ENCODE peak calls at places on chromosome 22, in eight cellular contexts. One of them, this sample, is unnamed. For H3K79me2, the result is how much of the 10 kb centered on the place peaks cover.

GRCh38 chr22:28154856-28155255 is 235.8 kb upstream of the PITPNB start:
- DNase-seq in fibroblast of lung: peak
- DNase-seq in K562: no peak
- DNase-seq in Karpas-422: no peak
- DNase-seq in neural progenitor cell: no peak
- DNase-seq in astrocyte: no peak
- DNase-seq in GM23248: peak
- DNase-seq in H9: no peak
- DNase-seq in this sample: no peak

GRCh38 chr22:18068381-18068988 is 9.3 kb upstream of the PEX26 start:
- DNase-seq in H9: no peak
- DNase-seq in astrocyte: peak
- DNase-seq in fibroblast of lung: peak
- DNase-seq in Karpas-422: no peak
- DNase-seq in GM23248: peak
- DNase-seq in K562: no peak
- DNase-seq in neural progenitor cell: no peak
- DNase-seq in this sample: no peak

GRCh38 chr22:19943665-19944026 is 2.0 kb upstream of the TXNRD2 start:
- DNase-seq in neural progenitor cell: no peak
- DNase-seq in K562: peak
- DNase-seq in H9: peak
- DNase-seq in GM23248: peak
- DNase-seq in fibroblast of lung: peak
- DNase-seq in astrocyte: peak
- DNase-seq in Karpas-422: no peak
- DNase-seq in this sample: peak

GRCh38 chr22:33919591-33920501 is at the start of gene LARGE1:
- DNase-seq in GM23248: peak
- DNase-seq in H9: peak
- DNase-seq in neural progenitor cell: peak
- DNase-seq in K562: peak
- DNase-seq in fibroblast of lung: peak
- DNase-seq in Karpas-422: no peak
- DNase-seq in astrocyte: no peak
- DNase-seq in this sample: peak

GRCh38 chr22:50282361-50283144 is 12.4 kb upstream of the MAPK11 start:
- DNase-seq in fibroblast of lung: peak
- DNase-seq in Karpas-422: no peak
- DNase-seq in astrocyte: peak
- DNase-seq in K562: no peak
- DNase-seq in H9: no peak
- DNase-seq in neural progenitor cell: no peak
- DNase-seq in GM23248: peak
- DNase-seq in this sample: no peak

GRCh38 chr22:24413271-24413670 is 14.1 kb upstream of the ADORA2A start:
- DNase-seq in fibroblast of lung: no peak
- DNase-seq in astrocyte: no peak
- DNase-seq in neural progenitor cell: no peak
- DNase-seq in Karpas-422: no peak
- DNase-seq in H9: no peak
- DNase-seq in K562: no peak
- DNase-seq in GM23248: no peak
- DNase-seq in this sample: peak

GRCh38 chr22:20085651-20086050 is 5.6 kb downstream of the DGCR8 start:
- DNase-seq in K562: no peak
- DNase-seq in fibroblast of lung: no peak
- DNase-seq in neural progenitor cell: no peak
- DNase-seq in Karpas-422: no peak
- DNase-seq in GM23248: no peak
- DNase-seq in astrocyte: no peak
- DNase-seq in H9: no peak
- DNase-seq in this sample: no peak

GRCh38 chr22:46145361-46145851 is 4.9 kb upstream of the PPARA start:
- DNase-seq in fibroblast of lung: no peak
- DNase-seq in K562: no peak
- DNase-seq in astrocyte: no peak
- DNase-seq in H9: no peak
- DNase-seq in neural progenitor cell: no peak
- DNase-seq in Karpas-422: no peak
- DNase-seq in GM23248: no peak
- DNase-seq in this sample: no peak

GRCh38 chr22:28231423-28231822 is 312.4 kb upstream of the PITPNB start:
- DNase-seq in astrocyte: peak
- DNase-seq in H9: no peak
- DNase-seq in K562: no peak
- DNase-seq in neural progenitor cell: peak
- DNase-seq in Karpas-422: no peak
- DNase-seq in fibroblast of lung: peak
- DNase-seq in GM23248: peak
- DNase-seq in this sample: no peak

GRCh38 chr22:45336971-45337431 is 27.3 kb downstream of the FAM118A start:
- DNase-seq in GM23248: peak
- DNase-seq in H9: no peak
- DNase-seq in K562: no peak
- DNase-seq in fibroblast of lung: no peak
- DNase-seq in Karpas-422: no peak
- DNase-seq in astrocyte: no peak
- DNase-seq in neural progenitor cell: no peak
- DNase-seq in this sample: no peak

GRCh38 chr22:49368976-49369725 is 458.5 kb downstream of the BRD1 start:
- DNase-seq in Karpas-422: no peak
- DNase-seq in neural progenitor cell: no peak
- DNase-seq in H9: peak
- DNase-seq in K562: peak
- DNase-seq in astrocyte: no peak
- DNase-seq in fibroblast of lung: no peak
- DNase-seq in GM23248: no peak
- DNase-seq in this sample: peak

GRCh38 chr22:50236731-50237409 is 8.0 kb downstream of the TUBGCP6 start:
- DNase-seq in GM23248: peak
- DNase-seq in fibroblast of lung: no peak
- DNase-seq in H9: no peak
- DNase-seq in astrocyte: no peak
- DNase-seq in Karpas-422: peak
- DNase-seq in neural progenitor cell: peak
- DNase-seq in K562: no peak
- DNase-seq in this sample: no peak

GRCh38 chr22:36103891-36104290 is 56.7 kb downstream of the APOL3 start:
- DNase-seq in neural progenitor cell: no peak
- DNase-seq in H9: no peak
- DNase-seq in K562: no peak
- DNase-seq in fibroblast of lung: no peak
- DNase-seq in GM23248: no peak
- DNase-seq in Karpas-422: no peak
- DNase-seq in astrocyte: no peak
- DNase-seq in this sample: no peak

GRCh38 chr22:47862394-47862793 is 1099.9 kb downstream of the TBC1D22A start:
- DNase-seq in Karpas-422: no peak
- DNase-seq in H9: no peak
- DNase-seq in astrocyte: no peak
- DNase-seq in neural progenitor cell: no peak
- DNase-seq in fibroblast of lung: no peak
- DNase-seq in GM23248: no peak
- DNase-seq in K562: no peak
- DNase-seq in this sample: no peak

GRCh38 chr22:45094081-45094720 is 69.5 kb upstream of the NUP50 start:
- DNase-seq in neural progenitor cell: no peak
- DNase-seq in fibroblast of lung: no peak
- DNase-seq in Karpas-422: no peak
- DNase-seq in GM23248: no peak
- DNase-seq in K562: no peak
- DNase-seq in astrocyte: no peak
- DNase-seq in H9: no peak
- DNase-seq in this sample: peak

GRCh38 chr22:25453557-25453956 is 110.9 kb upstream of the GRK3 start:
- DNase-seq in fibroblast of lung: no peak
- DNase-seq in astrocyte: no peak
- DNase-seq in GM23248: no peak
- DNase-seq in neural progenitor cell: no peak
- DNase-seq in K562: no peak
- DNase-seq in H9: no peak
- DNase-seq in Karpas-422: no peak
- DNase-seq in this sample: no peak

GRCh38 chr22:25453058-25453457 is 111.4 kb upstream of the GRK3 start:
- DNase-seq in Karpas-422: no peak
- DNase-seq in fibroblast of lung: no peak
- DNase-seq in K562: no peak
- DNase-seq in astrocyte: no peak
- DNase-seq in GM23248: no peak
- DNase-seq in H9: no peak
- DNase-seq in neural progenitor cell: no peak
- DNase-seq in this sample: no peak

GRCh38 chr22:25452116-25452700 is 112.3 kb upstream of the GRK3 start:
- DNase-seq in H9: no peak
- DNase-seq in K562: no peak
- DNase-seq in Karpas-422: no peak
- DNase-seq in neural progenitor cell: no peak
- DNase-seq in fibroblast of lung: no peak
- DNase-seq in GM23248: peak
- DNase-seq in astrocyte: peak
- DNase-seq in this sample: no peak

GRCh38 chr22:25449781-25450317 is 114.6 kb upstream of the GRK3 start:
- DNase-seq in GM23248: peak
- DNase-seq in astrocyte: peak
- DNase-seq in H9: no peak
- DNase-seq in K562: no peak
- DNase-seq in Karpas-422: no peak
- DNase-seq in neural progenitor cell: no peak
- DNase-seq in fibroblast of lung: peak
- DNase-seq in this sample: no peak

DNA sequence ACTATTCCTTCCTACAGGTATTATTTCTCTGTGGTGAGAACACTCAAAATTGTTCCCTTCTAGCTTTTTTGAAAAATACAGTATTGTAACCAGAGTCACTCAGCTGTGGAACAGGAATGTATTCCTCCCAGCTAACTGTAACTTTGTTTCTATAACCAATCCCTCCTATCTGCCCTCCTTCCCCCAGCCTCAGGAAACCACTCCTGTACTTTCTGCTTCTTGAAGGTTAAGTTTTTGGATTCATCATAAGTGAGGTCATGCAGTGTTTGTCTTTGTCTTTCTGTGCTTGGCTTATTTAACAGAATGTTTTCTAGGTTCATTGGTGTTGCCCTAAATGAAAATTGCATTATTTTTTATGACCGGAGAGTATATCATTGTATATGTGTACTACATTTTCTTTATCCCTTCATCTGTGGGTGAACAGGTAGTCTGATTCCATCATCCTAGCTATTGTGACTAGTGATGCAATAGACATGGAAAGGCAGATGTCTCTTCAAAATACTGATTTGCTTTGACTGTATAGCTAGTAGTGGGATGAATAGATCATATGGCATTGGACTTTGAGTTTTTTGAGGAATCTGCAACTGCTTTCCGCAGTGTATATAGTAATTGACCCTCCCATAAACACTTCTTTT is 112.9 kb upstream of the GRK3 start:
- DNase-seq in fibroblast of lung: peak
- DNase-seq in K562: no peak
- DNase-seq in Karpas-422: no peak
- DNase-seq in astrocyte: peak
- DNase-seq in H9: no peak
- DNase-seq in neural progenitor cell: no peak
- DNase-seq in GM23248: peak
- DNase-seq in this sample: no peak
- H3K79me2 ChIP-seq in fibroblast of lung: half or more
- H3K79me2 ChIP-seq in K562: half or more
- H3K79me2 ChIP-seq in Karpas-422: half or more
- H3K79me2 ChIP-seq in astrocyte: half or more
- H3K79me2 ChIP-seq in H9: under half
- H3K79me2 ChIP-seq in neural progenitor cell: half or more
- H3K79me2 ChIP-seq in GM23248: half or more
- H3K79me2 ChIP-seq in this sample: under half

DNA sequence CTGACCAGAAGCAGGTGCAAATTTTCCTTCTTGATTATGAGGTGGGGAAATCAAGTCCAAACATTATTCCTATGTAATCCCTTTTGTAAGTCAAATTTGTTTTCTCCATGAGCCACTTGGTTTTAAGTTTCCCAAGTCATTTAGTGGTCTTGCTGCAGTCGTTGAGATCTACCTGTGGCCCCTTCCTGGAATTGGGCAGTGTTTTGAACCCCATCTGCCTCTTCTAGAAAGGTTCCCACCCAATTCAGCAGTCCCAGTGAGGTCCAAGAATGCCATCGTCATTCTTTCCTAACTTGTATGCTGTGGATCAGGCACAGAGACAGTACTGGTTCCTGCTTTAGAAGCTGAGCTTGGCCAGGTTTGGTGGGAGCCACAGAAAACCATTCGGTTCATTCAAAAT is 77.8 kb upstream of the GNAZ start:
- DNase-seq in K562: no peak
- DNase-seq in GM23248: no peak
- DNase-seq in fibroblast of lung: no peak
- DNase-seq in astrocyte: no peak
- DNase-seq in neural progenitor cell: no peak
- DNase-seq in Karpas-422: no peak
- DNase-seq in H9: no peak
- DNase-seq in this sample: no peak
- H3K79me2 ChIP-seq in K562: under half
- H3K79me2 ChIP-seq in GM23248: under half
- H3K79me2 ChIP-seq in fibroblast of lung: under half
- H3K79me2 ChIP-seq in astrocyte: under half
- H3K79me2 ChIP-seq in neural progenitor cell: under half
- H3K79me2 ChIP-seq in Karpas-422: under half
- H3K79me2 ChIP-seq in H9: under half
- H3K79me2 ChIP-seq in this sample: under half

DNA sequence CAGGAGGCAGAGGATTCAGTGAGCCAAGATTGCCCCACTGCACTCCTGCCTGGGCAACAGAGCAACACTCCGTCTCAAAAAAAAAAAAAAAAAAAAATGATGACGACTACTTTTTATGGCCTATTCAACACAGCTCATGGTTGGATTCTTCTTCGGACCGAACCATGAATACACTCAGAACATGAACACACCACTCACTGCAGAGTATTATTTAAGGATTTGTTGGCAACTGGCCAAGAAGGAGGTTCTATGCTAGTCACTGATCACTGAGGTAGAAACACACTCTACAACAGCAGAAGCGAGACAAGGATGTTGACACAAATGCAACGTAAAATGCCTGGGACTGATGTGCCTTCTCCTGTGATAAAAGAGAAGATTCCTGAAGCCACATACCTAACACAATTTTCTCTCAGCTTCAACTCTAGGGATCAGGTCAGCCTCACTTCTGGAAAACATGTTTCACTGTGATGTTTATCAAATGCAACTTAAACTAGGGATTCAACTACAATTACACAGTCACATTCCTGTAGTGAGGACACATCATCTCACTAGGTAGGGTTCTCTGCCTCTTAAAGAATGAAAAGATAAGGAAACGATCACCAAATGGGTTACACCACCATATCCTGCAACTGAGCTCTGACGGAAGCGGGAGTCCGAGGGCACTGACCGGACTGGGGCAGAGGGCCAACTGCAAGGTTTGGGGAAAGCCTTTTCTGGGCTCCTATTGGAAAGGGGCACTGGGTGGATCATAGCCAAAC is 82.5 kb downstream of the SGSM3 start:
- DNase-seq in K562: no peak
- DNase-seq in Karpas-422: no peak
- DNase-seq in H9: no peak
- DNase-seq in neural progenitor cell: no peak
- DNase-seq in astrocyte: peak
- DNase-seq in GM23248: peak
- DNase-seq in fibroblast of lung: peak
- DNase-seq in this sample: no peak
- H3K79me2 ChIP-seq in K562: under half
- H3K79me2 ChIP-seq in Karpas-422: half or more
- H3K79me2 ChIP-seq in H9: under half
- H3K79me2 ChIP-seq in neural progenitor cell: under half
- H3K79me2 ChIP-seq in astrocyte: half or more
- H3K79me2 ChIP-seq in GM23248: half or more
- H3K79me2 ChIP-seq in fibroblast of lung: under half
- H3K79me2 ChIP-seq in this sample: half or more

GRCh38 chr22:42214625-42215415 is 55.6 kb downstream of the TCF20 start:
- DNase-seq in astrocyte: no peak
- DNase-seq in K562: no peak
- DNase-seq in GM23248: no peak
- DNase-seq in H9: no peak
- DNase-seq in Karpas-422: no peak
- DNase-seq in neural progenitor cell: peak
- DNase-seq in fibroblast of lung: no peak
- DNase-seq in this sample: no peak
- H3K79me2 ChIP-seq in astrocyte: under half
- H3K79me2 ChIP-seq in K562: under half
- H3K79me2 ChIP-seq in GM23248: half or more
- H3K79me2 ChIP-seq in H9: under half
- H3K79me2 ChIP-seq in Karpas-422: half or more
- H3K79me2 ChIP-seq in neural progenitor cell: half or more
- H3K79me2 ChIP-seq in fibroblast of lung: under half
- H3K79me2 ChIP-seq in this sample: under half